ENCODE peak calls at places on chromosomes 3 and 15, in four cellular contexts. C is endothelial cell of umbilical vein, T is transverse colon, Z is sigmoid colon. Y is an unnamed sample.
A peak's percentile ranks its signal among the peaks of the same experiment; 100 is the strongest.

GRCh38 chr3:78565712-78566111 is 1202.1 kb downstream of the ROBO1 start:
- DNase-seq in Z (no peak), T (no peak), C (no peak), Y (no peak)

GRCh38 chr15:80242132-80242769 is 9.8 kb downstream of the CTXND1 start:
- DNase-seq in T (peak; percentile 12), C (peak; percentile 11), Z (no peak), Y (peak; percentile 36)

GRCh38 chr3:30437172-30437571 is 169.2 kb upstream of the TGFBR2 start:
- DNase-seq in T (peak; percentile 11), Z (peak; percentile 79), C (no peak), Y (no peak)

GRCh38 chr3:61809879-61810278 is 248.5 kb downstream of the PTPRG start:
- DNase-seq in C (no peak), T (peak; percentile 72), Z (peak; percentile 75), Y (no peak)

GRCh38 chr3:193701896-193702644 is 109.1 kb downstream of the OPA1 start:
- DNase-seq in Z (no peak), C (no peak), T (no peak), Y (peak; percentile 70)

GRCh38 chr3:16086690-16087089 is 87.8 kb upstream of the GALNT15 start:
- DNase-seq in T (no peak), C (no peak), Z (no peak), Y (no peak)

GRCh38 chr3:138890555-138891187 is 55.9 kb upstream of the PIK3CB start:
- DNase-seq in Z (no peak), T (no peak), C (no peak), Y (peak; percentile 90)

GRCh38 chr3:126529585-126530170 is 5.7 kb downstream of the CHST13 start:
- DNase-seq in Z (peak; percentile 58), C (no peak), T (no peak), Y (peak; percentile 40)

GRCh38 chr3:124395584-124396340 is 334.5 kb upstream of the UMPS start:
- DNase-seq in C (no peak), T (no peak), Z (no peak), Y (no peak)

GRCh38 chr3:142447308-142447851 is 457 bp downstream of the XRN1 start:
- DNase-seq in Z (peak; percentile 68), T (peak; percentile 44), C (peak; percentile 64), Y (peak; percentile 22)

GRCh38 chr15:99982662-99983061 is 249.4 kb upstream of the LYSMD4 start:
- DNase-seq in C (no peak), Z (no peak), T (no peak), Y (no peak)

GRCh38 chr3:63791974-63792373 is 27.1 kb upstream of the C3orf49 start:
- DNase-seq in C (no peak), Z (no peak), T (no peak), Y (no peak)

GRCh38 chr3:69784854-69785523 is 45.7 kb downstream of the MITF start:
- DNase-seq in T (peak; percentile 21), Z (peak; percentile 89), C (peak; percentile 41), Y (no peak)

GRCh38 chr3:41612853-41613252 is 349.1 kb downstream of the ULK4 start:
- DNase-seq in T (no peak), C (no peak), Z (no peak), Y (no peak)

GRCh38 chr3:107431048-107431297 is 53.7 kb downstream of the CCDC54 start:
- DNase-seq in C (peak; percentile 27), T (peak; percentile 45), Z (peak; percentile 70), Y (no peak)

GRCh38 chr3:171972965-171973364 is 66.4 kb upstream of the FNDC3B start:
- DNase-seq in Z (peak; percentile 89), C (no peak), T (no peak), Y (no peak)

GRCh38 chr3:87448559-87448958 is 172.2 kb upstream of the POU1F1 start:
- DNase-seq in T (no peak), Z (no peak), C (no peak), Y (no peak)

GRCh38 chr15:41838400-41838897 is at the start of gene PLA2G4B:
- DNase-seq in Z (no peak), T (peak; percentile 82), C (no peak), Y (no peak)

GRCh38 chr3:58299839-58300516 is 6.1 kb upstream of the RPP14 start:
- DNase-seq in C (peak; percentile 70), T (no peak), Z (no peak), Y (no peak)

GRCh38 chr15:85777291-85778106 is 17.2 kb downstream of the KLHL25 start:
- DNase-seq in Z (no peak), T (no peak), C (no peak), Y (no peak)

DNA sequence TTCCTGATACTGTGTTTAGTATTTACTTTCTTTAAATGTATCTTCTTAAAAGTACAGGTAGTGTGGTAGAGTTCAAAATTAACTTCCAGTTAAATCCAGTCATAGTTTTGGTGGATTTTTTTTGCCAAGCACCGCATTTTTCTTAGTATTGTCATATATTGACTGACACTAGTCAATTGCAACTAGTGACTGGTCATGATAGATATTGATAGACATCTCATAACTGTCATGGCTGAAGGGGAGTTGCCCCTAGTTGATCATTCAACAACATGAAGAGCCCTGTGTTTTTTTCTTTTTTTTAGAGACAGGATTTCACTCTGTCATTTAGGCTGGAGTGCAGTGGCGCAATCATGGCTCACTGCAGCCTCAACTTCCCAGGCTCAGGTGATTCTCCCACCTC is 22.1 kb downstream of the RAB8B start:
- DNase-seq in C (no peak), Z (no peak), T (no peak), Y (no peak)
- TF ChIP-seq POLR2AphosphoS5 in C (no peak), Z (no peak), T (no peak), Y (no peak)

DNA sequence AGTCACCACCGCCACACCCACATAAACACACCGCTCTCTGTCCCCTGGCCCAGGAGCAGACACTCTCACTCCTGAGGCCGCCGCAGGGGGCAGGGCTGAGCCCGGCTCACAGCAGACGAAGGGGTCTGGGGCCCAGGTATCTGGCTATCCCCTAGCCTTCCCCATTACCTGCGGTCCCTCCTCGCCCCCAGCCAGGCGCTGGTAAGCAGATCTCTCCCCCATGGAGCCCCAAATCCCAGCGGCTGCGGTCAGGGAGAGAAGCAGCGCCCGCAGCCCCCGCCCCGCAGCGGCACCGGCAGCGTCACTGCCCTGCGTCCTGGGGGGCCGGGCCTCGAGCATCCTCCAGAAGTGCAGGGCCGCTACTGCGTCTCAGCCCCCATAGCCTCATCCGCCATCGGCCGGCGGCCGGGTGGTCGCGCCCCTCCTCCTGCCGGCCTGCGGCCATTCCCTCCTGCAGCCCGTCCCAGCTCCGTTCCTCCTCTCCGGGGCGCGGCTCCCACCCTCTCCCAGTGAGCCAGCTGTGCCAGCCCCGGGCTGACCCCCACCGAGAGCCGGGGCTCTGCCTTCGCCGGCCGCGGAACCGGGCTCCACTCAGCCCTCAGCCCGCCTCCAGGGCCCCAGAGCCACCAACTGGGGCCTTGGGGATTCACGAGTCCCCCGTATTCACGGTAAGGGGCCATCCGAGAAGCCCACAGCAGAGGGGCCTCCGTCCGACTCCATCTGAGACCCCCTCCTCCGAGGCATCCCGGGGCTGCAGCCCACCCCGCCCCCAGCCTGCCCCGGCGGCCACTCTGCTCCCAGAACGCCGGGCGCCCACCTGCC is 13.1 kb downstream of the TNK2 start:
- DNase-seq in Z (peak; percentile 73), C (peak; percentile 50), T (peak; percentile 65), Y (peak; percentile 64)
- TF ChIP-seq CTCF in Z (no peak), C (no peak), T (no peak), Y (no peak)

DNA sequence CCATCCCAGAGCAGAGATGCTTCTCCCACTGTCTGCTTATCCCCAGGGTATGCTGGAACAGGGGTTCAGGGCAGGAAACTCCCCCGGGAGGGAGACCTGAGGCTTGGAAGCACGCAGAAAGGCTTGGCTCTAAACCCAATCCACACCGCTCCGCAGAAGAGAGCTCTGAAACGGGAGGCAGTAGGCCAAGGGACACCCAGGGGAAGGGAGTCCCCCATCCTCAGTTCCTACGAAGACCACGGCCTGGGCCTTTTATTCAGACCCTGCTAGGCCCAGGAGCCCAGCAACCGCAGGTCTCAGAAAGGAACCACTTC is 1.8 kb upstream of the HAPLN3 start:
- DNase-seq in C (no peak), T (no peak), Z (no peak), Y (no peak)
- TF ChIP-seq POLR2AphosphoS5 in C (no peak), T (no peak), Z (no peak), Y (no peak)

DNA sequence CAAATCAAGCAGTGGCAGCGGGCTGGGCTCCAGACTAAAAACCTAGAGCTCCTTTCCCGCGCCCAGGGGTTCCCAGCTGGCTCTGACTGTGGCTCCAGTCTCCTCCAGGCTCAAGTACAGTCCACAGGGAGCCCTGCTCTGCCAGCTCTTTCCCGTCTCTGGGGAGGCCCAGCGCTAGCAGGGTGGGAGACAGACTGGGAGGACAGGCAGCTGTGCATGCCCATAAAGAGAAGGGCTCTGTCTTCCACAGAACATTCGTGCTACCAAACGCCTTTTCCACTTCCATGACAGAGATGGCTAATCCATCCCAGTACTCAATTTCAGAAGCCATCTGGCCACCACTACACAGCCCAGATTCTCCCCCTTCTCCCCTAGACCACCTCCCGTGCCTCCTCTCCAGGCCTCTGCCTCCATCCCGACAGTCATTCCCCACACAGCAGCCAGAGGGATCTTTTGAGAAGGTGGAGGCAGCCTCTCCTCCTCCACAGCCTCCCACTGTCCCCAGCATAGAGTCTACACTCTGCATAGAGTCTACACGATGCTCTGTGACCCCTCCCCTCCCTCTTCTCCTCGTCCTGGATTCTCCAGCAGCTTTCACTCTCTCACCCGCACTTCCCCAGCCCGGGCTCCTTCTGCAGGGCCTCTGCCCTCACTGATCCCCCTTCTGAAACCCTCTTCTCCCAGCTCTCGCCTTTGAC is 6.8 kb upstream of the DUSP7 start:
- DNase-seq in Z (no peak), T (no peak), C (no peak), Y (no peak)
- TF ChIP-seq CTCF in Z (no peak), T (no peak), C (no peak), Y (no peak)

GRCh38 chr3:71566776-71567175 is 16.8 kb downstream of the FOXP1 start:
- DNase-seq in T (no peak), Z (no peak), C (no peak), Y (no peak)

GRCh38 chr3:71568217-71568616 is 15.3 kb downstream of the FOXP1 start:
- DNase-seq in Z (no peak), T (no peak), C (no peak), Y (no peak)

GRCh38 chr3:71573181-71573580 is 10.3 kb downstream of the FOXP1 start:
- DNase-seq in C (no peak), T (no peak), Z (no peak), Y (no peak)

GRCh38 chr3:71565976-71566375 is 17.6 kb downstream of the FOXP1 start:
- DNase-seq in C (no peak), T (no peak), Z (no peak), Y (no peak)

GRCh38 chr3:71570453-71571038 is 13.0 kb downstream of the FOXP1 start:
- DNase-seq in T (no peak), C (no peak), Z (no peak), Y (no peak)
- TF ChIP-seq POLR2AphosphoS5 in T (no peak), C (no peak), Z (no peak), Y (no peak)

DNA sequence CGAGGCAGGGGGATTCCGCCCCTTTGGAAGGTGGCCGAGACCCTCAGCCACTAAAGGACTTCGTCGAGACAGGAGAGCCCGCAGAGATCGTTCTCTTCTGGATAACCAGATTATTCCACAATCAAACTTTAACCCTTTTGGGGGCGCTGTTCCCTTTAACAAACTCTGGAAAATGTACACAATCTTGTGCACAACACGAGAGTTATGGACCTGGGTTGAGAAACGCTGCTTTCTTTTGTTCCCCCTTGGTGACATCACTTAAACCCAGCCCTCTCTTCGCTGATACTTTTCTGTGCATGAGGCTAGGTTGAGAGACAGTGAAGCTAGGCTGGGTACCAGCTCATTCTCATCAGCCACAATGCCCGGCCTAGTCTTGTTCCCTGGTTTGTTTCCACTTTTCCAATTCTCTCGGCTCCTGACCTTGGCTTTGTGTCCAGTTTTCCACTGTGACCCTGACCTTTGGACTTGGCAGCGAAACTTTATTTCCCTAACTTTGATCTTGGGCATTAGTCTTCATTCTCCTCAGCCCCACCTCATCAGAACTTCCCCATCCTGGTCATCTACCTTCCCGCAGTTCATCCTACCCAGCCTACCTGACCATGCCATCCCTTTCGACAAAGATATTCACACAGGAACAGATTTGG is 797 bp upstream of the ADPGK start:
- DNase-seq in C (peak; percentile 87), Z (no peak), T (no peak), Y (no peak)
- TF ChIP-seq CTCF in C (peak; percentile 59), Z (peak; percentile 20), T (peak; percentile 82), Y (peak; percentile 3)